ENCODE peak calls at places on chromosome 18, in eight cellular contexts. J is hepatocyte, B is omental fat pad, T is ureter, F is occipital lobe, I is NCI-H1694 treated with DMSO at 0.1 percent for 48 hours, K is stomach, L is erythroblast. Y is an unnamed sample.

GRCh38 chr18:24817150-24818068 is 357.0 kb downstream of the HRH4 start:
- DNase-seq in F (no peak), J (no peak), T (no peak), K (no peak), L (no peak), B (no peak), I (no peak), Y (no peak)

GRCh38 chr18:75204262-75204977 is 4.5 kb downstream of the PTGR3 start:
- DNase-seq in I (no peak), T (no peak), F (no peak), J (peak), K (no peak), B (no peak), L (peak), Y (peak)

GRCh38 chr18:43526436-43527150 is 249.3 kb upstream of the SYT4 start:
- DNase-seq in L (no peak), K (no peak), I (peak), J (no peak), T (no peak), B (no peak), F (no peak), Y (no peak)

GRCh38 chr18:2979871-2980606 is 32.9 kb downstream of the LPIN2 start:
- DNase-seq in T (no peak), J (no peak), I (no peak), K (no peak), F (no peak), L (peak), B (no peak), Y (no peak)

GRCh38 chr18:10792181-10792580 is 266.4 kb downstream of the NAPG start:
- DNase-seq in L (no peak), J (no peak), I (no peak), T (no peak), B (no peak), K (no peak), F (no peak), Y (no peak)

GRCh38 chr18:26792661-26793060 is 72.8 kb downstream of the AQP4 start:
- DNase-seq in J (no peak), L (no peak), F (no peak), K (no peak), I (no peak), T (no peak), B (no peak), Y (no peak)

GRCh38 chr18:27378396-27379094 is 193.4 kb upstream of the CHST9 start:
- DNase-seq in J (peak), K (no peak), T (peak), L (no peak), I (no peak), F (no peak), B (no peak), Y (peak)

GRCh38 chr18:29191263-29191662 is 1014.3 kb upstream of the CDH2 start:
- DNase-seq in K (no peak), F (no peak), L (no peak), T (no peak), J (no peak), B (no peak), I (no peak), Y (no peak)

GRCh38 chr18:8402237-8402636 is 207.0 kb upstream of the RAB12 start:
- DNase-seq in I (no peak), L (no peak), F (no peak), J (no peak), B (no peak), K (no peak), T (no peak), Y (peak)

GRCh38 chr18:3151379-3152264 is 68.1 kb downstream of the MYOM1 start:
- DNase-seq in I (peak), B (no peak), J (peak), F (no peak), K (no peak), L (peak), T (no peak), Y (no peak)

Y was measured in islet precursor cell.